ENCODE peak calls at places on chromosomes 16 and 17, in six cellular contexts. H, D, Q, B, O and L are unnamed samples.

GRCh38 chr16:11408261-11408660 is 63.0 kb downstream of the RMI2 start:
- DNase-seq in H (no peak), D (peak; percentile 2), Q (no peak), B (no peak), O (no peak), L (no peak)

GRCh38 chr16:84929421-84930297 is 81.7 kb downstream of the ZDHHC7 start:
- DNase-seq in H (no peak), D (no peak), Q (peak; percentile 75), B (no peak), O (no peak), L (no peak)

GRCh38 chr16:9499921-9500593 is 408.6 kb downstream of the HAPSTR1 start:
- DNase-seq in H (peak; percentile 52), D (no peak), Q (no peak), B (no peak), O (no peak), L (peak; percentile 81)

GRCh38 chr17:35188111-35188510 is 6.1 kb downstream of the SLC35G3 start:
- DNase-seq in H (no peak), D (no peak), Q (no peak), B (no peak), O (no peak), L (no peak)

GRCh38 chr16:89047331-89048086 is 46.1 kb upstream of the ACSF3 start:
- DNase-seq in H (no peak), D (no peak), Q (peak; percentile 5), B (no peak), O (no peak), L (no peak)

GRCh38 chr17:72930031-72930430 is 162.5 kb downstream of the SLC39A11 start:
- DNase-seq in H (no peak), D (no peak), Q (no peak), B (no peak), O (no peak), L (peak; percentile 53)

GRCh38 chr16:55949518-55949917 is 74.3 kb upstream of the CES5A start:
- DNase-seq in H (no peak), D (peak; percentile 31), Q (no peak), B (no peak), O (no peak), L (no peak)

GRCh38 chr17:78705071-78705470 is 77.0 kb downstream of the CYTH1 start:
- DNase-seq in H (no peak), D (no peak), Q (no peak), B (no peak), O (no peak), L (no peak)

GRCh38 chr17:32772453-32773025 is 104.4 kb downstream of the MYO1D start:
- DNase-seq in H (no peak), D (no peak), Q (no peak), B (no peak), O (no peak), L (no peak)

GRCh38 chr17:1865252-1866037 is 35.6 kb downstream of the RPA1 start:
- DNase-seq in H (no peak), D (peak; percentile 12), Q (no peak), B (peak; percentile 48), O (peak; percentile 40), L (no peak)

GRCh38 chr16:73887895-73888294 is 408.7 kb upstream of the PSMD7 start:
- DNase-seq in H (no peak), D (no peak), Q (no peak), B (no peak), O (no peak), L (no peak)

GRCh38 chr16:88558457-88559442 is 11.5 kb upstream of the ZC3H18 start:
- DNase-seq in H (peak; percentile 65), D (peak; percentile 43), Q (peak; percentile 79), B (peak; percentile 89), O (no peak), L (peak; percentile 64)

GRCh38 chr16:11207646-11208045 is 48.4 kb downstream of the SOCS1 start:
- DNase-seq in H (no peak), D (no peak), Q (no peak), B (no peak), O (no peak), L (no peak)

GRCh38 chr17:64339516-64340475 is 50.9 kb downstream of the PECAM1 start:
- DNase-seq in H (no peak), D (no peak), Q (no peak), B (no peak), O (no peak), L (no peak)

GRCh38 chr16:90019543-90020259 is 445 bp upstream of the DBNDD1 start:
- DNase-seq in H (peak; percentile 70), D (peak; percentile 89), Q (peak; percentile 45), B (peak; percentile 62), O (peak; percentile 41), L (peak; percentile 85)

GRCh38 chr17:32350662-32351418 is 883 bp downstream of the ZNF207 start:
- DNase-seq in H (no peak), D (peak; percentile 62), Q (no peak), B (peak; percentile 33), O (peak; percentile 36), L (peak; percentile 50)

GRCh38 chr17:31136319-31136718 is 41.5 kb downstream of the NF1 start:
- DNase-seq in H (no peak), D (peak; percentile 54), Q (no peak), B (no peak), O (no peak), L (no peak)

GRCh38 chr17:30378191-30378796 is 433 bp upstream of the CPD start:
- DNase-seq in H (no peak), D (peak; percentile 11), Q (no peak), B (peak; percentile 38), O (peak; percentile 57), L (peak; percentile 45)

GRCh38 chr17:44321246-44322120 is 3.1 kb downstream of the SLC25A39 start:
- DNase-seq in H (no peak), D (no peak), Q (no peak), B (no peak), O (no peak), L (no peak)

GRCh38 chr16:84625556-84625955 is 7.7 kb upstream of the COTL1 start:
- DNase-seq in H (no peak), D (no peak), Q (no peak), B (no peak), O (no peak), L (no peak)

GRCh38 chr16:63461248-63461841 is 1425.1 kb upstream of the CDH8 start:
- DNase-seq in H (peak; percentile 28), D (peak; percentile 44), Q (no peak), B (no peak), O (no peak), L (peak; percentile 73)

GRCh38 chr17:8148560-8148959 is 3.6 kb downstream of the PER1 start:
- DNase-seq in H (no peak), D (no peak), Q (no peak), B (no peak), O (no peak), L (no peak)

GRCh38 chr16:2929693-2930092 is 18.0 kb downstream of the FLYWCH1 start:
- DNase-seq in H (no peak), D (no peak), Q (no peak), B (no peak), O (no peak), L (no peak)

GRCh38 chr16:80899804-80900592 is 95.6 kb upstream of the CDYL2 start:
- DNase-seq in H (no peak), D (peak; percentile 76), Q (peak; percentile 67), B (peak; percentile 39), O (no peak), L (no peak)

GRCh38 chr16:12463961-12464360 is 339.7 kb downstream of the CPPED1 start:
- DNase-seq in H (no peak), D (no peak), Q (no peak), B (no peak), O (no peak), L (no peak)

GRCh38 chr17:49457564-49458535 is 37.2 kb upstream of the NGFR start:
- DNase-seq in H (no peak), D (no peak), Q (no peak), B (no peak), O (no peak), L (no peak)

GRCh38 chr17:49459401-49459984 is 35.6 kb upstream of the NGFR start:
- DNase-seq in H (peak; percentile 75), D (no peak), Q (no peak), B (no peak), O (no peak), L (no peak)

GRCh38 chr17:49460401-49460800 is 34.7 kb upstream of the NGFR start:
- DNase-seq in H (no peak), D (no peak), Q (no peak), B (no peak), O (no peak), L (no peak)

GRCh38 chr17:49464049-49464448 is 31.0 kb upstream of the NGFR start:
- DNase-seq in H (no peak), D (no peak), Q (no peak), B (no peak), O (no peak), L (no peak)

GRCh38 chr17:49461580-49461979 is 33.5 kb upstream of the NGFR start:
- DNase-seq in H (no peak), D (no peak), Q (no peak), B (no peak), O (no peak), L (no peak)
- TF ChIP-seq CTCF in H (no peak), D (no peak), Q (no peak), B (no peak), O (no peak), L (no peak)

GRCh38 chr17:82801377-82801970 is 38.3 kb downstream of the ZNF750 start:
- DNase-seq in H (no peak), D (no peak), Q (no peak), B (no peak), O (no peak), L (no peak)
- H3K27ac ChIP-seq in H (no peak overlapping the region), D (no peak overlapping the region), Q (no peak overlapping the region), B (no peak overlapping the region), O (no peak overlapping the region), L (no peak overlapping the region)

GRCh38 chr17:77145209-77145608 is 4.4 kb downstream of the SEC14L1 start:
- DNase-seq in H (no peak), D (no peak), Q (no peak), B (no peak), O (no peak), L (no peak)

GRCh38 chr17:77145635-77146632 is 5.2 kb downstream of the SEC14L1 start:
- DNase-seq in H (peak; percentile 66), D (peak; percentile 76), Q (peak; percentile 69), B (peak; percentile 67), O (no peak), L (no peak)

GRCh38 chr17:77147357-77147801 is 6.6 kb downstream of the SEC14L1 start:
- DNase-seq in H (no peak), D (no peak), Q (no peak), B (peak; percentile 34), O (no peak), L (no peak)

GRCh38 chr17:77148109-77148958 is 7.6 kb downstream of the SEC14L1 start:
- DNase-seq in H (no peak), D (no peak), Q (no peak), B (no peak), O (no peak), L (no peak)

DNA sequence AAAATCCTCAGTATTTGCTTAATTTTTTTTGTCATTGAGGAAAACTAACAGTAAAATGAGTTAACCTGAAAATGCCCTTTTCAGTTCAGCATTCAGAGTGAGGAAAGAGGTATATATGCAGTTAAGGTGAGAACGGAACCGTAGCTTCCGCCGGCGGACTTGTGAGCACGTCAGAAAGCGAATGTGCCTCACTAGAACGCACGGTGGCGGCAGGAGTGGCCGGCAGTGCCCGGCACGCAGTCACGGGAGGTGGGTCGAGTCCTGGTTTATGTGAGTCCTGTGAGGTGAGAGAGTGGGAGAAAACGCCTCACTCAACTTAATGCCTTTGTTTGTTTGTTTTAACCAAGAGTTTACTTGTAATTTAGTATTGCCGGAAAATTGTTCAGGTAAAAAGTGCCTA is 6.1 kb downstream of the SEC14L1 start:
- DNase-seq in H (peak; percentile 63), D (no peak), Q (no peak), B (peak; percentile 72), O (no peak), L (no peak)
- TF ChIP-seq CTCF in H (no peak), D (no peak), Q (no peak), B (peak; percentile 12), O (no peak), L (no peak)

GRCh38 chr17:41499714-41500113 is 5.7 kb downstream of the KRT13 start:
- DNase-seq in H (no peak), D (no peak), Q (no peak), B (no peak), O (no peak), L (no peak)
- H3K27ac ChIP-seq in H (no peak overlapping the region), D (no peak overlapping the region), Q (no peak overlapping the region), B (no peak overlapping the region), O (no peak overlapping the region), L (no peak overlapping the region)